ENCODE peak calls at places on chromosomes 7 and 10, in ten cellular contexts. U is cardiac muscle cell, F is GM12865, P is fibroblast of the aortic adventitia, A is heart right ventricle, Q is GM23248, Y is SK-N-SH, K is Panc1, H is OCI-LY7, M is fibroblast of pulmonary artery. J is an unnamed sample.

GRCh38 chr10:75048669-75049098 is 62.8 kb upstream of the SAMD8 start:
- DNase-seq in Y (no peak), K (no peak), P (peak), U (no peak), F (no peak), Q (peak), M (peak), A (no peak), H (no peak), J (peak)

GRCh38 chr10:63264852-63265617 is 131.9 kb downstream of the NRBF2 start:
- DNase-seq in Q (peak), F (peak), P (peak), A (no peak), H (peak), M (peak), Y (peak), K (peak), U (peak), J (no peak)

GRCh38 chr7:74097937-74098614 is 14.5 kb downstream of the LIMK1 start:
- DNase-seq in Y (peak), F (no peak), A (no peak), Q (peak), H (no peak), P (peak), M (peak), U (no peak), K (peak), J (peak)

GRCh38 chr7:143988986-143989745 is 11.0 kb upstream of the OR6B1 start:
- DNase-seq in U (no peak), H (no peak), Q (peak), Y (no peak), K (no peak), M (peak), P (peak), F (no peak), A (no peak), J (no peak)

GRCh38 chr10:66836057-66836456 is 89.8 kb upstream of the LRRTM3 start:
- DNase-seq in P (peak), K (no peak), F (no peak), H (no peak), A (no peak), Y (no peak), U (peak), M (peak), Q (peak), J (no peak)

GRCh38 chr10:80356563-80356999 is at the start of the genes DYDC1 and DYDC2:
- DNase-seq in H (no peak), Q (peak), Y (peak), M (peak), U (peak), F (peak), K (no peak), A (peak), P (no peak), J (peak)

GRCh38 chr7:1810961-1811849 is 141.1 kb downstream of the ELFN1 start:
- DNase-seq in U (no peak), Y (no peak), F (no peak), M (peak), A (no peak), H (no peak), P (peak), Q (peak), K (no peak), J (peak)

GRCh38 chr10:341081-341740 is 206.0 kb downstream of the ZMYND11 start:
- DNase-seq in P (no peak), H (no peak), A (no peak), Y (no peak), Q (no peak), M (no peak), U (no peak), K (no peak), F (no peak), J (no peak)

GRCh38 chr7:44454348-44454747 is 36.1 kb downstream of the NUDCD3 start:
- DNase-seq in Y (no peak), U (no peak), A (no peak), P (no peak), Q (no peak), M (no peak), F (no peak), K (no peak), H (no peak), J (no peak)

GRCh38 chr7:40330408-40330807 is 195.6 kb downstream of the SUGCT start:
- DNase-seq in H (no peak), K (no peak), P (no peak), Y (no peak), M (no peak), U (no peak), F (no peak), Q (no peak), A (no peak), J (no peak)

GRCh38 chr10:24622781-24623301 is 100.8 kb downstream of the ARHGAP21 start:
- DNase-seq in M (peak), Y (no peak), U (no peak), H (peak), K (no peak), P (peak), Q (peak), F (no peak), A (no peak), J (no peak)

GRCh38 chr10:4383683-4384082 is 442.3 kb upstream of the AKR1E2 start:
- DNase-seq in P (peak), U (peak), Q (peak), F (no peak), M (peak), K (no peak), Y (no peak), A (no peak), H (no peak), J (no peak)

GRCh38 chr7:117129538-117129955 is 176.2 kb downstream of the ST7 start:
- DNase-seq in Y (no peak), F (no peak), H (no peak), M (peak), Q (peak), P (peak), A (no peak), U (no peak), K (no peak), J (peak)

GRCh38 chr10:107585630-107586029 is 421.1 kb upstream of the SORCS1 start:
- DNase-seq in U (no peak), F (no peak), A (no peak), P (no peak), M (no peak), K (no peak), H (no peak), Q (no peak), Y (no peak), J (no peak)

GRCh38 chr10:128036746-128037542 is 89.3 kb downstream of the MKI67 start:
- DNase-seq in F (no peak), M (peak), H (no peak), K (no peak), Q (peak), U (peak), P (no peak), A (no peak), Y (no peak), J (peak)

GRCh38 chr7:106858618-106859532 is 6.2 kb upstream of the PIK3CG start:
- DNase-seq in M (no peak), Q (no peak), P (peak), U (peak), F (no peak), Y (peak), K (no peak), H (no peak), A (peak), J (peak)

GRCh38 chr10:32114500-32114899 is 58.3 kb upstream of the KIF5B start:
- DNase-seq in Q (no peak), A (no peak), U (no peak), M (no peak), P (no peak), H (no peak), Y (no peak), F (no peak), K (no peak), J (no peak)

GRCh38 chr7:50941525-50941924 is 158.8 kb upstream of the GRB10 start:
- DNase-seq in Q (no peak), K (no peak), A (no peak), Y (no peak), P (no peak), M (no peak), F (no peak), H (no peak), U (no peak), J (no peak)

GRCh38 chr7:44377134-44377463 is 51.7 kb upstream of the CAMK2B start:
- DNase-seq in U (no peak), Y (no peak), P (no peak), Q (no peak), M (no peak), K (no peak), A (no peak), H (no peak), F (no peak), J (no peak)

GRCh38 chr10:87775766-87776165 is 42.3 kb downstream of the ATAD1 start:
- DNase-seq in A (no peak), Y (no peak), M (peak), P (peak), H (no peak), U (no peak), K (no peak), Q (peak), F (no peak), J (no peak)

GRCh38 chr10:79055100-79055782 is 13.5 kb upstream of the ZMIZ1 start:
- DNase-seq in A (no peak), M (no peak), K (no peak), Y (no peak), P (no peak), H (no peak), U (no peak), F (no peak), Q (no peak), J (peak)

GRCh38 chr10:68135922-68136718 is 26.8 kb downstream of the MYPN start:
- DNase-seq in K (peak), F (no peak), U (no peak), H (no peak), P (peak), Y (no peak), Q (peak), M (peak), A (no peak), J (no peak)

GRCh38 chr10:129568562-129569344 is 101.7 kb downstream of the MGMT start:
- DNase-seq in P (no peak), Q (no peak), H (peak), Y (peak), U (peak), K (no peak), A (no peak), M (no peak), F (no peak), J (no peak)

GRCh38 chr10:69101451-69102095 is 13.7 kb downstream of the SRGN start:
- DNase-seq in Q (peak), U (no peak), P (peak), A (no peak), H (no peak), Y (no peak), M (peak), F (no peak), K (no peak), J (no peak)

GRCh38 chr7:2480071-2480410 is 3.8 kb upstream of the GRIFIN start:
- DNase-seq in P (no peak), Y (no peak), F (no peak), Q (no peak), A (no peak), M (no peak), U (no peak), K (no peak), H (no peak), J (no peak)

GRCh38 chr10:83122336-83122735 is 1017.0 kb upstream of the GHITM start:
- DNase-seq in H (no peak), A (no peak), Q (no peak), U (no peak), P (no peak), Y (no peak), F (no peak), K (no peak), M (peak), J (no peak)

GRCh38 chr10:29691564-29692064 is 56.8 kb upstream of the SVIL start:
- DNase-seq in F (no peak), P (peak), Y (peak), A (no peak), U (no peak), Q (peak), H (no peak), M (peak), K (peak), J (no peak)

GRCh38 chr10:75208177-75208576 is 2.4 kb upstream of the VDAC2 start:
- DNase-seq in Q (peak), U (peak), H (no peak), F (no peak), K (no peak), A (no peak), Y (no peak), P (peak), M (peak), J (no peak)

GRCh38 chr10:102121739-102122372 is 1.7 kb upstream of the LDB1 start:
- DNase-seq in H (no peak), M (peak), F (no peak), U (peak), A (no peak), Q (peak), Y (peak), K (no peak), P (peak), J (no peak)

GRCh38 chr7:120990468-120991118 is 2.1 kb downstream of the CPED1 start:
- DNase-seq in Y (peak), F (no peak), U (no peak), P (peak), Q (peak), K (no peak), A (no peak), M (peak), H (no peak), J (no peak)

GRCh38 chr7:151808296-151809155 is 68.4 kb downstream of the PRKAG2 start:
- DNase-seq in F (no peak), U (no peak), Q (peak), P (no peak), M (no peak), Y (peak), H (no peak), A (no peak), K (peak), J (peak)

GRCh38 chr10:30435068-30435422 is 1.1 kb downstream of the MAP3K8 start:
- DNase-seq in Y (no peak), P (peak), M (peak), F (peak), A (no peak), K (no peak), H (no peak), U (peak), Q (peak), J (no peak)

GRCh38 chr7:11710392-11710791 is 121.6 kb downstream of the THSD7A start:
- DNase-seq in F (no peak), H (no peak), Q (no peak), M (no peak), K (no peak), Y (no peak), A (no peak), U (no peak), P (no peak), J (no peak)

GRCh38 chr7:50728184-50728583 is 54.5 kb downstream of the GRB10 start:
- DNase-seq in M (peak), A (no peak), F (no peak), Q (peak), U (no peak), P (peak), Y (no peak), K (no peak), H (no peak), J (no peak)

DNA sequence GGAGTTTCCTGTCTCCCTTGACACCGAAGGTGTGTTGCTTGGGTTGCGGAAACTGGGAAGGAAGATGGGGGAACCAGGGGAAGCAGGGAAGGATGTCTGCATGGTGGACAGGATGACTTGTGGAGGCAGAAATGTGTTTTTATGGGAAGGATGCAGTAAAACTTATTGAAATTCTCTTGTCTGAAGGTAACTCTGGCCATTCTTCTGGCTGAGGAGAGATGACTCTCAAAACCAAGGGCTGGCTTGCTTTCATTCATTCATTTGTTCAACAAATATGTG is 1.5 kb downstream of the UBTD1 start:
- DNase-seq in P (no peak), M (no peak), Q (no peak), K (no peak), Y (no peak), A (no peak), H (no peak), F (no peak), U (no peak), J (no peak)
- H3K4me3 ChIP-seq in P (peak), M (peak), Q (peak), K (peak), Y (peak), A (peak), H (no peak), F (no peak), U (no peak), J (no peak)

GRCh38 chr7:146319625-146320024 is 203.0 kb downstream of the CNTNAP2 start:
- DNase-seq in Q (no peak), P (no peak), H (no peak), A (no peak), Y (peak), M (no peak), U (peak), F (no peak), K (no peak), J (no peak)
- H3K4me3 ChIP-seq in Q (no peak), P (no peak), H (no peak), A (no peak), Y (no peak), M (no peak), U (no peak), F (no peak), K (no peak), J (no peak)

GRCh38 chr10:50990568-50991495 is 83.5 kb upstream of the PRKG1 start:
- DNase-seq in Q (peak), U (peak), P (peak), Y (peak), A (peak), H (no peak), K (no peak), M (peak), F (no peak), J (peak)
- H3K4me3 ChIP-seq in Q (peak), U (peak), P (peak), Y (peak), A (peak), H (no peak), K (peak), M (peak), F (no peak), J (peak)

GRCh38 chr10:123855013-123855684 is 36.5 kb downstream of the CPXM2 start:
- DNase-seq in Y (no peak), F (no peak), H (no peak), Q (no peak), P (peak), U (no peak), A (no peak), M (no peak), K (no peak), J (no peak)

GRCh38 chr10:123858039-123858740 is 33.4 kb downstream of the CPXM2 start:
- DNase-seq in U (no peak), H (no peak), P (peak), K (no peak), A (no peak), Q (peak), F (no peak), M (no peak), Y (peak), J (peak)

GRCh38 chr10:123859651-123860045 is 32.0 kb downstream of the CPXM2 start:
- DNase-seq in H (no peak), A (no peak), F (no peak), U (no peak), P (no peak), K (no peak), Y (no peak), M (no peak), Q (no peak), J (no peak)

GRCh38 chr10:123858907-123859650 is 32.5 kb downstream of the CPXM2 start:
- DNase-seq in U (no peak), A (no peak), M (no peak), H (no peak), Q (no peak), Y (no peak), F (no peak), K (no peak), P (no peak), J (no peak)

DNA sequence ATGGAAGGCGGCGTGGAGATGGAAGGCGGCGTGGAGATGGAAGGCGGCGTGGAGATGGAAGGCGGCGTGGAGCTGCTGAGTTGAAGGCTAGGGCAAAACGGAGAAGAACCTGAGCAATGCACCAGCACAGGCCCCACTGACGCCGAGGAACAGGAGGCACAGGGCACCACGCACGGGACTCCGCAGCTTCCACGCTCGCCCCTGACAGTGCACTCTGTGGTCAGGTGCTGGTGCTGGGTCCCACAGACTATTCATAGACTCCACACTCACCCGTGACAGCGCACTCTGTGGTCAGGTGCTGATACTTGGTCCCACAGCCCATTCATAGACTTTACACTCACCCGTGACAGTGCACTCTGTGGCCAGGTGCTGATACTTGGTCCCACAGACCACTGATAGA is 34.0 kb downstream of the CPXM2 start:
- DNase-seq in H (no peak), P (no peak), K (no peak), F (no peak), Q (no peak), A (no peak), U (no peak), Y (no peak), M (no peak), J (no peak)
- H3K4me3 ChIP-seq in H (no peak), P (no peak), K (no peak), F (no peak), Q (no peak), A (no peak), U (no peak), Y (no peak), M (no peak), J (no peak)

GRCh38 chr10:72831696-72832355 is 61.7 kb upstream of the OIT3 start:
- DNase-seq in A (no peak), M (peak), Y (no peak), F (no peak), U (no peak), H (no peak), P (peak), K (no peak), Q (no peak), J (no peak)

GRCh38 chr10:72828294-72828693 is 65.2 kb upstream of the OIT3 start:
- DNase-seq in Y (no peak), M (no peak), Q (no peak), P (no peak), A (no peak), K (no peak), F (no peak), H (no peak), U (no peak), J (no peak)

GRCh38 chr10:72834183-72834825 is 59.2 kb upstream of the OIT3 start:
- DNase-seq in K (peak), H (peak), U (peak), Q (peak), Y (peak), M (peak), F (peak), A (no peak), P (peak), J (no peak)

GRCh38 chr10:72832701-72833100 is 60.8 kb upstream of the OIT3 start:
- DNase-seq in Q (no peak), U (no peak), H (no peak), P (peak), A (no peak), F (no peak), M (peak), K (no peak), Y (no peak), J (no peak)

GRCh38 chr10:72830625-72831024 is 62.9 kb upstream of the OIT3 start:
- DNase-seq in F (no peak), Y (no peak), K (no peak), U (no peak), H (no peak), A (no peak), Q (no peak), P (no peak), M (no peak), J (no peak)
- H3K4me3 ChIP-seq in F (no peak), Y (no peak), K (no peak), U (no peak), H (no peak), A (no peak), Q (no peak), P (no peak), M (no peak), J (no peak)

DNA sequence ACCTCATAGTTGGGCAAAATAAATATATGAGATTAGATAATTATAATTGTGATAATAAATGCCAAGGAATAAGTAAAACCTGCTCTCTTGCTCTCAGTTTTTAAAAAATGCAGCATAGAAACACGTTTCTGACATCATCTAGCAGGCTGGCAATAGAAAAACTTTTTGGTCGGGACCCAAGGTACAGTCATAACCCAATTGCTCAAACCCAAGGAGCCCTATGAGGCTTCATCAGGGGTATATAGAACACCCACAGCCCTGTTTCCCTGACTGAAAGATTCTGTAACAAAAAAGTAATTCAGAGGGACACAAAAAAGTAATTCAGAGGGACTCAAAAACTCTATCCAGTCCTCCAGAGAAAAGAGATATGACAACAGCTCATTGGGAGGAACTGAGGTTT is 3.8 kb downstream of the PDE1C start:
- DNase-seq in F (no peak), U (no peak), K (no peak), Y (no peak), M (no peak), H (no peak), Q (peak), A (no peak), P (peak), J (no peak)
- H3K4me3 ChIP-seq in F (no peak), U (no peak), K (no peak), Y (no peak), M (no peak), H (no peak), Q (no peak), A (no peak), P (no peak), J (no peak)

GRCh38 chr7:127409629-127410028 is 17.1 kb upstream of the ZNF800 start:
- DNase-seq in Q (peak), M (peak), F (no peak), U (peak), H (no peak), Y (no peak), K (no peak), P (peak), A (no peak), J (no peak)

GRCh38 chr7:127404282-127405049 is 12.0 kb upstream of the ZNF800 start:
- DNase-seq in U (no peak), A (no peak), K (no peak), M (no peak), H (no peak), Y (no peak), Q (no peak), P (no peak), F (no peak), J (no peak)
- H3K4me3 ChIP-seq in U (no peak), A (no peak), K (no peak), M (no peak), H (no peak), Y (no peak), Q (no peak), P (no peak), F (no peak), J (no peak)

J was measured in aorta.